ENCODE peak calls at places on chromosome 15, in four cellular contexts. E, L, X and U are unnamed samples.

GRCh38 chr15:60798821-60799220 is 319.9 kb upstream of the ICE2 start:
- DNase-seq in L (no peak), E (peak), X (peak), U (no peak)

GRCh38 chr15:100008258-100008657 is 275.0 kb upstream of the LYSMD4 start:
- DNase-seq in X (peak), E (no peak), L (no peak), U (no peak)

GRCh38 chr15:96042734-96043224 is 287.7 kb upstream of the NR2F2 start:
- DNase-seq in L (no peak), E (no peak), X (no peak), U (no peak)

GRCh38 chr15:71543413-71543812 is 266.9 kb upstream of the NR2E3 start:
- DNase-seq in X (no peak), E (no peak), L (no peak), U (no peak)

GRCh38 chr15:32822739-32823138 is 104.9 kb downstream of the GREM1 start:
- DNase-seq in X (no peak), E (no peak), L (no peak), U (no peak)

GRCh38 chr15:57878573-57878972 is 172.1 kb downstream of the POLR2M start:
- DNase-seq in X (no peak), E (no peak), L (no peak), U (no peak)

GRCh38 chr15:48031466-48031865 is 89.3 kb upstream of the SLC24A5 start:
- DNase-seq in X (no peak), E (no peak), L (no peak), U (no peak)

GRCh38 chr15:77567202-77567601 is 65.5 kb downstream of the LINGO1 start:
- DNase-seq in L (no peak), X (no peak), E (no peak), U (no peak)

GRCh38 chr15:72284781-72285180 is 12.4 kb upstream of the PARP6 start:
- DNase-seq in E (no peak), X (peak), L (no peak), U (no peak)

GRCh38 chr15:75307778-75308390 is 25.2 kb downstream of the GOLGA6D start:
- DNase-seq in E (no peak), L (peak), X (peak), U (peak)

GRCh38 chr15:36810656-36811449 is 231.4 kb downstream of the CDIN1 start:
- DNase-seq in X (no peak), E (no peak), L (no peak), U (no peak)

DNA sequence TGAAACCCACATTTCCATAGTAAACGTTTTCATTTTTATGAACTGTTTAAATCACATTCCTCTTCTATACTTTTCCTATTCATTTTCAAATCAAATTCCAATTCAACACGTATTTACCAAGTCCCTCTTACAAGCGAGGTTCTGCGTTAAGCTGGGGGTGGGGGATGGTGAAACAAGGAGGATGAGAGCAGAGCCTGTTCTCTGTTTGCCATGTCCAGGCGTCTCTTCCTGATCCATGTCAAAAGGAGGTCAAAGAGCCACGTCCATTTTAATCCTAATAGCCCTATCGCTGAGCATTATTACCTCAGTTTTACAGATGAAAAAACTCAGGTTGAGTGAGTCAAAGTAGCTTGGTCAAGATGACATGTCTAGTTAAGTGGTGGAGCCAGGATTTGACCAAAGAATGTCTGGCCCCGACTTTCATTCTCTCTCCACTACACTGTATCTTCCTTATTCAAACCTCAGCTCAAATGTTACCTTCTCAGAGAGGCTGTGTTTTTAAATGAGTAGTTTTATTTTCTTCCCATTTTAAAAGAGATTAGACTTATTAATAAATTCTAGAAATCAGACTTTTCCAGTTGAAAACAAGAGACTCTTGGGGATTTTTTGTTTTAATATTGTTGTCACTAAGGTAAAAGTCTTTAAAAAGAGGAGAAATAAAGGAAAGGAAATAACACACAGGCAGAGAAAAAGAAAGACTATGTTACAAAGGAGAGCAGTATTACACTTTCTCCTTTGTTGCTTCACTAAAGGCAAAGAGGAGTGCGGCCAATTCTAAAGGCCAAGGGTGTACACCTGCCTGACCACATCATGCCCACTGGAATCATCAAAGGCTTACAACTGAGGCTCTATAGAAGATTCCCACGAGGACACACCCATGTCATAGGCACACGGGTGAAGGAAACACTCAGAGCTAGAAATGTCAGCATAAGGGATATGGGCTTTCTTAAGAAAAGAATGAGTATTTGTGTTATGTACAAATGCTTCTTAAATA is 42.4 kb downstream of the MYO5A start:
- DNase-seq in E (no peak), L (no peak), X (no peak), U (no peak)
- TF ChIP-seq CTCF in E (no peak), L (no peak), X (no peak), U (no peak)

GRCh38 chr15:73325191-73325980 is 43.4 kb downstream of the HCN4 start:
- DNase-seq in E (no peak), X (no peak), L (no peak), U (peak)
- TF ChIP-seq CTCF in E (no peak), X (no peak), L (no peak), U (peak)

DNA sequence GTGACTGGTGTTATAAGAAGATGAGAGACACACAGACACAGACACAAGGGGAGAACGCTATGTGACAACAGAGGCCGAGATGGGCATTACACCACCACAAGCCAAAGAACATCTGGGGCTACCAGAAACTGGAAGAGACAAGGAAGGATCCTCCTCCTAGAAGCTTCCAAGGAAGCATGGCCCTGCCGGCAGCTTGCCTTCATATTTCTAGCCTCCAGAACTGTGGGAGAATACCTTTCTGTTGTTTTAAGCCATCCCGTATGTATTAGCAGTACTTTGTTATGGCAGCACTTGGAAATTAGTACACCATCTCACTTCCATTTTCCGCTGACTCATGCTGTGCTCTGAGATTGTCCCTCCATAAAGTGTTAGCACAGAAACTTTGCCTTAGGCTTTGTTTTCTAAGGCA is 38.7 kb upstream of the CA12 start:
- DNase-seq in L (no peak), X (no peak), E (no peak), U (no peak)
- TF ChIP-seq CTCF in L (no peak), X (no peak), E (no peak), U (no peak)

GRCh38 chr15:63252292-63252691 is 25.1 kb upstream of the APH1B start:
- DNase-seq in E (no peak), X (no peak), L (no peak), U (no peak)

GRCh38 chr15:63246691-63247464 is 30.5 kb upstream of the APH1B start:
- DNase-seq in X (peak), L (no peak), E (peak), U (no peak)

GRCh38 chr15:63254991-63255390 is 22.4 kb upstream of the APH1B start:
- DNase-seq in L (no peak), E (no peak), X (no peak), U (no peak)

GRCh38 chr15:63251701-63252100 is 25.7 kb upstream of the APH1B start:
- DNase-seq in X (no peak), E (no peak), L (no peak), U (no peak)

GRCh38 chr15:63250312-63250965 is 27.0 kb upstream of the APH1B start:
- DNase-seq in X (peak), L (no peak), E (peak), U (no peak)
- TF ChIP-seq CTCF in X (no peak), L (no peak), E (no peak), U (no peak)